ENCODE peak calls at places on chromosomes 5 and 9, in seven cellular contexts. O, Y, M, U, E, B and V are unnamed samples.

GRCh38 chr9:96158909-96159575 is 142.9 kb downstream of the HSD17B3 start:
- DNase-seq in O (peak), Y (no peak), M (no peak), U (no peak), E (no peak), B (no peak), V (no peak)

GRCh38 chr9:97981828-97982164 is 1.3 kb upstream of the ANP32B start:
- DNase-seq in O (no peak), Y (no peak), M (no peak), U (no peak), E (no peak), B (no peak), V (no peak)

GRCh38 chr5:72018158-72018803 is 89.0 kb upstream of the MAP1B start:
- DNase-seq in O (peak), Y (peak), M (no peak), U (no peak), E (peak), B (peak), V (peak)

GRCh38 chr9:125829743-125830142 is 82.6 kb downstream of the PBX3 start:
- DNase-seq in O (peak), Y (no peak), M (no peak), U (no peak), E (no peak), B (peak), V (peak)

GRCh38 chr9:34650816-34651215 is 1.2 kb upstream of the IL11RA start:
- DNase-seq in O (no peak), Y (no peak), M (no peak), U (no peak), E (no peak), B (no peak), V (no peak)

GRCh38 chr9:136582977-136583735 is 37.3 kb upstream of the NOTCH1 start:
- DNase-seq in O (no peak), Y (no peak), M (no peak), U (peak), E (no peak), B (no peak), V (no peak)

GRCh38 chr5:66842540-66842939 is 246.3 kb downstream of the MAST4 start:
- DNase-seq in O (no peak), Y (no peak), M (no peak), U (no peak), E (no peak), B (no peak), V (no peak)

GRCh38 chr9:135792268-135793128 is 90.5 kb downstream of the KCNT1 start:
- DNase-seq in O (no peak), Y (no peak), M (no peak), U (peak), E (peak), B (no peak), V (no peak)

GRCh38 chr5:10555134-10555733 is 8.6 kb upstream of the ANKRD33B start:
- DNase-seq in O (peak), Y (no peak), M (no peak), U (no peak), E (no peak), B (no peak), V (no peak)

GRCh38 chr5:135052511-135053145 is 18.6 kb upstream of the PITX1 start:
- DNase-seq in O (no peak), Y (no peak), M (no peak), U (no peak), E (no peak), B (no peak), V (no peak)

GRCh38 chr5:102974177-102974576 is 145.8 kb downstream of the GIN1 start:
- DNase-seq in O (no peak), Y (no peak), M (no peak), U (no peak), E (no peak), B (no peak), V (no peak)

GRCh38 chr5:54457094-54457531 is 1.6 kb downstream of the HSPB3 start:
- DNase-seq in O (no peak), Y (no peak), M (no peak), U (no peak), E (no peak), B (no peak), V (no peak)

DNA sequence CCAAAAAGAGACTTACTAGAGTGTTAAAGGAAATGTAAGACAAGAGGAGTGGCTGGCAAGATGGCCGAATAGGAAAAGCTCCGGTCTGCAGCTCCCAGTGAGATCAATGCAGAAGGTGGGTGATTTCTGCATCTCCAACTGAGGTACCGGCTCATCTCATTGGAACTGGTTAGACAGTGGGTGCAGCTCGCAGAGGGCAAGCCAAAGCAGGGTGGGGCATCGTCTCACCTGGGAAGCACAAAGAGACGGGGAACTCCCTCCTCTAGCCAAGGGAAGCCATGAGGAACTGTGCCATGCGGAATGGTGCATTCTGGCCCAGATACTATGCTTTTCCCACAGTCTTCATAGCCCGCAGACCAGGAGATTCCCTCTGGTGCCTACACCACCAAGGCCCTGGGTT is 308.7 kb downstream of the AGTPBP1 start:
- DNase-seq in O (no peak), Y (no peak), M (no peak), U (no peak), E (no peak), B (no peak), V (no peak)
- H3K27ac ChIP-seq in O (no peak), Y (no peak), M (no peak), U (no peak), E (no peak), B (no peak), V (no peak)

DNA sequence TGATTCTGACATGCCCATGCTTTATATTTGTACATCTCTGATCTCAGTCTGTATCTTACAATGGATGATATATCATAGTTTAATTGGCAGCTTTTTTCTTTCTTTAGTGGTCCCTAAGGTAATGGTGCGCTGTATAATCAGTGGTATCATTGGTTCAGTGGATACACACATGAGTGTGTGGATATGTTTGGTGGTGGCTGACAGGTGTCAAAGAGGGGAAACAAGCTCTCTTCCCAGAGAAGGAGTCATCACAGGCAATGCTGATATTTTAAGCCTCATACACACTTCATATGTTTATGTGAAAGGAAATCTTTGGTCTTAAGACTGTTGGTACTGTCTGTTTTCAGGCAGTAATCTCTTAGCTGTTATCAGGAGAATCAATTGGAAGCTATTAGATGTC is 52.1 kb upstream of the KIAA1958 start:
- DNase-seq in O (no peak), Y (no peak), M (no peak), U (no peak), E (no peak), B (no peak), V (no peak)
- TF ChIP-seq POLR2AphosphoS5 in O (no peak), Y (no peak), M (no peak), U (no peak), E (no peak), B (no peak), V (no peak)

GRCh38 chr5:50653946-50654345 is 12.5 kb upstream of the PARP8 start:
- DNase-seq in O (no peak), Y (no peak), M (no peak), U (no peak), E (no peak), B (peak), V (peak)
- H3K4me3 ChIP-seq in O (no peak), Y (no peak), M (no peak), U (no peak), E (no peak), B (no peak), V (no peak)

GRCh38 chr5:28254846-28255245 is 1216.5 kb upstream of the CDH9 start:
- DNase-seq in O (no peak), Y (no peak), M (no peak), U (no peak), E (no peak), B (no peak), V (no peak)

GRCh38 chr5:28249771-28250415 is 1211.5 kb upstream of the CDH9 start:
- DNase-seq in O (no peak), Y (no peak), M (no peak), U (no peak), E (no peak), B (no peak), V (no peak)
- H3K27ac ChIP-seq in O (no peak), Y (no peak), M (no peak), U (no peak), E (no peak), B (no peak), V (no peak)

DNA sequence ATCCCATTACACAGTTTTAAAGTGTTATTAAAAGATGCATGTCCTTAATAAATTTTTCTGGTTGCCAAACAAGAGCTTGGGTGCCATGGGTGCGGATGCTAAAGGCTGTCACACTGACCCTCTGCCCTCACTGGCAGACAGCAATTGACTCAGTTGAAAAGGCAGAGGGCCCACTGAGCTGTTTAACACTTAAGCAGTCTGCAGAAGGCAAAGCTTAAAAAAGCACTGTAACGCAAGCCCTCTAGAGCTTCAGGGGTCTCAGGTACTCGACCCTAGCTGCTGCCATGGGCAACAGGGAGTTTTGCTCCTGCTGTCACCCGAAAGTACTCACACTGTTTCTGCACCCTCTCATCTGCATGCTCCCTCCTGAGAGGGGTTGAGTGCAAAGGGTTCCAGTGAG is 726.4 kb upstream of the TYRP1 start:
- DNase-seq in O (no peak), Y (no peak), M (no peak), U (no peak), E (no peak), B (no peak), V (no peak)
- TF ChIP-seq POLR2AphosphoS5 in O (no peak), Y (no peak), M (no peak), U (no peak), E (no peak), B (no peak), V (no peak)

DNA sequence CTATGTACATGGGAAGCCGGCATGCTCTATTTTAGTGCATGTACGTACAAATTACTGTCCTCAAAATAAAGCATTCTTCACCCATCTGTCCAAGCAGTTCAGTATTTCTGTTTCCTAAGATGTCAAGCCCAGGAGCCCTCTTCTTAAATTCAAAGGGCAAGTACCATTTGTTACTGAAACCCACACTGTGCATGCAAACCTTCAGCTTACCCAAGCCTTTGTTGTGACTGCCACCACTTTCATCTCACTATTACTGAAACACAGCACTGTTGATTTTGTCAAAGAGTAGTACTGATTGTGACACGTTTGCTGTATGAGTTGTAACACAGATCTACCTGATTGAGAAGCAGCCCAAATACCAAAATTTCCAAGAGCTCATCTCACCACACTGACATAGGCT is 390.4 kb upstream of the IZUMO3 start:
- DNase-seq in O (no peak), Y (no peak), M (no peak), U (no peak), E (no peak), B (no peak), V (no peak)
- H3K4me3 ChIP-seq in O (no peak), Y (no peak), M (no peak), U (no peak), E (no peak), B (no peak), V (no peak)

GRCh38 chr9:33448159-33448511 is 742 bp upstream of the AQP3 start:
- DNase-seq in O (no peak), Y (no peak), M (no peak), U (no peak), E (no peak), B (no peak), V (no peak)

GRCh38 chr9:33446507-33447403 is 638 bp downstream of the AQP3 start:
- DNase-seq in O (peak), Y (no peak), M (no peak), U (no peak), E (peak), B (no peak), V (peak)

GRCh38 chr9:33445941-33446506 is 1.4 kb downstream of the AQP3 start:
- DNase-seq in O (no peak), Y (no peak), M (no peak), U (no peak), E (peak), B (no peak), V (no peak)

GRCh38 chr9:33449715-33450114 is 2.3 kb upstream of the AQP3 start:
- DNase-seq in O (no peak), Y (no peak), M (no peak), U (no peak), E (no peak), B (no peak), V (no peak)

GRCh38 chr9:33447404-33448158 is at the start of gene AQP3:
- DNase-seq in O (peak), Y (no peak), M (peak), U (peak), E (peak), B (peak), V (peak)
- H3K27ac ChIP-seq in O (no peak), Y (no peak), M (peak), U (peak), E (peak), B (peak), V (no peak)

GRCh38 chr5:56402273-56403223 is 169.4 kb upstream of the ANKRD55 start:
- DNase-seq in O (no peak), Y (no peak), M (no peak), U (no peak), E (no peak), B (no peak), V (no peak)

DNA sequence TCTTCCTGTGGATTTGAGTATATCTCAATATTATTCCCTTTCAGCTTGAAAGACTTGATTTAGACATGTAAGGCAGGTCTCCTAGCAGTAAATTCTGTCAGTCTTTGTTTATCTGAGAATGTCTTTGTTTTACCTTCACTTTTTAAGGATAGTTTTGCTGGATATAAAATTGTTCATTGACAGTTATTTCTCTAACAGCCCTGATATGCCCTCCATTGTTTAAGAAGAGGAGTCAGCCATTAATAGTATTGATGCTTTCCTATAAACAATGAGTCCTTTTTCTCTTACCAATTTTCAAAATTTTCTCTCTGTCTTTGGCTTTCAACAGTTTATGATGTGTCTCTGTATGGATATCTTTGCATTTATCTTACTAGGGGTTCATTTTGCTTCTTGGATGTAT is 163.5 kb upstream of the ANKRD55 start:
- DNase-seq in O (no peak), Y (no peak), M (no peak), U (no peak), E (no peak), B (no peak), V (no peak)
- TF ChIP-seq POLR2AphosphoS5 in O (no peak), Y (no peak), M (no peak), U (no peak), E (no peak), B (no peak), V (no peak)

GRCh38 chr9:81683214-81683613 is 6.1 kb downstream of the TLE1 start:
- DNase-seq in O (no peak), Y (no peak), M (no peak), U (no peak), E (no peak), B (no peak), V (no peak)
- H3K4me3 ChIP-seq in O (no peak), Y (no peak), M (no peak), U (peak), E (no peak), B (peak), V (no peak)

GRCh38 chr9:36765077-36765390 is 192.3 kb downstream of the MELK start:
- DNase-seq in O (no peak), Y (no peak), M (no peak), U (no peak), E (no peak), B (no peak), V (no peak)
- H3K27ac ChIP-seq in O (no peak), Y (no peak), M (no peak), U (no peak), E (no peak), B (no peak), V (no peak)